ENCODE peak calls at places on chromosomes 7 and 10, in seven cellular contexts. Y is C1 segment of cervical spinal cord; L is SHP77; A is activated CD4-positive, alpha-beta T cell treated with anti-CD3 and anti-CD28 coated beads, Interleukin-2, amount 50 U/mL, for 48 hours; B is caudate nucleus; J is head of caudate nucleus; N is T-cell. U is an unnamed sample.

GRCh38 chr7:63789378-63790176 is 209.1 kb upstream of the ZNF722 start:
- DNase-seq in Y (no peak), A (no peak), L (no peak), N (no peak), B (no peak), J (no peak), U (no peak)

GRCh38 chr10:127720903-127721302 is 16.1 kb upstream of the FOXI2 start:
- DNase-seq in J (no peak), N (no peak), Y (no peak), A (no peak), B (no peak), L (no peak), U (no peak)

GRCh38 chr10:88110355-88110754 is 246.9 kb downstream of the PTEN start:
- DNase-seq in A (no peak), N (no peak), Y (no peak), L (no peak), B (no peak), J (no peak), U (no peak)

GRCh38 chr10:71222541-71223364 is 10.4 kb downstream of the UNC5B start:
- DNase-seq in N (no peak), Y (no peak), B (no peak), A (no peak), J (peak; percentile 9), L (no peak), U (no peak)

GRCh38 chr10:103154464-103155299 is 38.4 kb downstream of the NT5C2 start:
- DNase-seq in N (no peak), B (no peak), Y (peak; percentile 8), J (no peak), L (no peak), A (no peak), U (no peak)

GRCh38 chr7:7851381-7851780 is 117.2 kb upstream of the GLCCI1 start:
- DNase-seq in N (no peak), J (no peak), Y (no peak), B (no peak), A (no peak), L (no peak), U (no peak)

GRCh38 chr10:98619446-98619845 is 172.7 kb upstream of the HPS1 start:
- DNase-seq in L (no peak), A (no peak), B (no peak), Y (no peak), J (no peak), N (no peak), U (no peak)

GRCh38 chr7:126574276-126574675 is 678.5 kb downstream of the GRM8 start:
- DNase-seq in Y (no peak), B (no peak), N (no peak), L (no peak), A (no peak), J (no peak), U (no peak)

GRCh38 chr10:91604936-91605534 is 27.8 kb downstream of the PPP1R3C start:
- DNase-seq in J (no peak), Y (no peak), A (no peak), N (no peak), L (no peak), B (no peak), U (no peak)

GRCh38 chr7:99623091-99623693 is 6.4 kb downstream of the ZSCAN25 start:
- DNase-seq in B (no peak), Y (no peak), A (peak; percentile 43), N (no peak), J (no peak), L (no peak), U (no peak)

GRCh38 chr7:158274404-158274811 is 313.2 kb downstream of the PTPRN2 start:
- DNase-seq in Y (no peak), J (peak; percentile 3), A (no peak), N (no peak), L (no peak), B (no peak), U (peak; percentile 30)

GRCh38 chr7:26760499-26760898 is 103.9 kb downstream of the SKAP2 start:
- DNase-seq in N (no peak), Y (no peak), L (no peak), J (no peak), A (no peak), B (no peak), U (no peak)

GRCh38 chr10:43440782-43441134 is 3.8 kb downstream of the ZNF487 start:
- DNase-seq in N (no peak), L (no peak), J (no peak), A (no peak), B (no peak), Y (no peak), U (no peak)

GRCh38 chr10:91598211-91598981 is 34.5 kb downstream of the PPP1R3C start:
- DNase-seq in J (no peak), N (no peak), A (no peak), Y (no peak), B (no peak), L (no peak), U (no peak)

GRCh38 chr10:43409385-43410109 is 561 bp upstream of the HNRNPF start:
- DNase-seq in J (peak; percentile 59), B (peak; percentile 35), Y (peak; percentile 24), N (peak; percentile 59), L (peak; percentile 25), A (peak; percentile 72), U (peak; percentile 63)

GRCh38 chr10:74047871-74048270 is 50.0 kb downstream of the VCL start:
- DNase-seq in N (no peak), A (no peak), L (no peak), Y (no peak), B (no peak), J (no peak), U (no peak)

GRCh38 chr7:126436213-126436868 is 816.4 kb downstream of the GRM8 start:
- DNase-seq in B (no peak), N (no peak), J (no peak), Y (no peak), L (no peak), A (no peak), U (no peak)

GRCh38 chr7:105649727-105650381 is 68.6 kb upstream of the EFCAB10 start:
- DNase-seq in J (no peak), A (no peak), B (no peak), N (no peak), L (no peak), Y (peak; percentile 40), U (no peak)

GRCh38 chr7:9029671-9030070 is 596.3 kb downstream of the NXPH1 start:
- DNase-seq in N (no peak), B (no peak), J (no peak), L (no peak), Y (no peak), A (no peak), U (no peak)

GRCh38 chr10:99393683-99394082 is 36.7 kb downstream of the GOT1 start:
- DNase-seq in B (no peak), N (no peak), J (no peak), Y (no peak), A (no peak), L (no peak), U (no peak)

GRCh38 chr10:47277352-47278151 is 22.4 kb upstream of the GDF10 start:
- DNase-seq in L (no peak), N (no peak), A (no peak), J (no peak), B (no peak), Y (no peak), U (no peak)

U was measured in CD8-positive, alpha-beta memory T cell.